ENCODE peak calls at places on chromosomes 3 and 15, in four cellular contexts. One of them, this sample, is unnamed.

GRCh38 chr3:114714237-114714636 is 420.4 kb downstream of the TIGIT start:
- DNase-seq in hippocampal formation: no peak
- DNase-seq in RCC 7860: no peak
- DNase-seq in skeletal muscle cell: no peak
- DNase-seq in this sample: no peak

GRCh38 chr15:42731461-42731860 is 5.5 kb downstream of the CDAN1 start:
- DNase-seq in skeletal muscle cell: no peak
- DNase-seq in hippocampal formation: no peak
- DNase-seq in RCC 7860: no peak
- DNase-seq in this sample: no peak

GRCh38 chr3:46875560-46875959 is 2.0 kb upstream of the PTH1R start:
- DNase-seq in skeletal muscle cell: no peak
- DNase-seq in hippocampal formation: no peak
- DNase-seq in RCC 7860: no peak
- DNase-seq in this sample: no peak

GRCh38 chr15:89143503-89144162 is 55.4 kb downstream of the ABHD2 start:
- DNase-seq in RCC 7860: no peak
- DNase-seq in hippocampal formation: no peak
- DNase-seq in skeletal muscle cell: peak; percentile 83
- DNase-seq in this sample: no peak

GRCh38 chr15:83379574-83379973 is 67.6 kb upstream of the SH3GL3 start:
- DNase-seq in hippocampal formation: no peak
- DNase-seq in RCC 7860: peak; percentile 90
- DNase-seq in skeletal muscle cell: no peak
- DNase-seq in this sample: no peak

GRCh38 chr15:68768321-68768720 is 52.4 kb downstream of the ANP32A start:
- DNase-seq in skeletal muscle cell: no peak
- DNase-seq in RCC 7860: no peak
- DNase-seq in hippocampal formation: no peak
- DNase-seq in this sample: no peak

GRCh38 chr3:126418256-126418530 is 23.5 kb downstream of the CFAP100 start:
- DNase-seq in skeletal muscle cell: no peak
- DNase-seq in hippocampal formation: no peak
- DNase-seq in RCC 7860: no peak
- DNase-seq in this sample: no peak

GRCh38 chr3:181623924-181624694 is 87.6 kb upstream of the SOX2 start:
- DNase-seq in skeletal muscle cell: no peak
- DNase-seq in hippocampal formation: no peak
- DNase-seq in RCC 7860: peak; percentile 57
- DNase-seq in this sample: no peak

GRCh38 chr3:185708392-185708791 is 116.5 kb downstream of the IGF2BP2 start:
- DNase-seq in skeletal muscle cell: no peak
- DNase-seq in RCC 7860: no peak
- DNase-seq in hippocampal formation: no peak
- DNase-seq in this sample: no peak

GRCh38 chr3:66555214-66555844 is 54.5 kb upstream of the LRIG1 start:
- DNase-seq in skeletal muscle cell: no peak
- DNase-seq in RCC 7860: no peak
- DNase-seq in hippocampal formation: no peak
- DNase-seq in this sample: no peak

GRCh38 chr3:184300377-184300717 is 1.3 kb downstream of the PSMD2 start:
- DNase-seq in RCC 7860: peak; percentile 71
- DNase-seq in hippocampal formation: no peak
- DNase-seq in skeletal muscle cell: no peak
- DNase-seq in this sample: no peak

GRCh38 chr3:160986060-160986459 is 119.1 kb downstream of the B3GALNT1 start:
- DNase-seq in RCC 7860: no peak
- DNase-seq in hippocampal formation: no peak
- DNase-seq in skeletal muscle cell: no peak
- DNase-seq in this sample: no peak

GRCh38 chr3:8762607-8763377 is 6.6 kb downstream of the OXTR start:
- DNase-seq in RCC 7860: no peak
- DNase-seq in skeletal muscle cell: no peak
- DNase-seq in hippocampal formation: no peak
- DNase-seq in this sample: no peak

GRCh38 chr3:150144309-150144708 is 173.6 kb upstream of the PFN2 start:
- DNase-seq in hippocampal formation: no peak
- DNase-seq in RCC 7860: no peak
- DNase-seq in skeletal muscle cell: no peak
- DNase-seq in this sample: no peak

GRCh38 chr3:57068437-57069089 is 8.1 kb downstream of the SPATA12 start:
- DNase-seq in hippocampal formation: no peak
- DNase-seq in RCC 7860: peak; percentile 91
- DNase-seq in skeletal muscle cell: peak; percentile 96
- DNase-seq in this sample: no peak

GRCh38 chr3:45333549-45333948 is 54.8 kb upstream of the LARS2 start:
- DNase-seq in RCC 7860: no peak
- DNase-seq in skeletal muscle cell: no peak
- DNase-seq in hippocampal formation: no peak
- DNase-seq in this sample: no peak

GRCh38 chr3:47996440-47996839 is 19.8 kb downstream of the MAP4 start:
- DNase-seq in skeletal muscle cell: no peak
- DNase-seq in hippocampal formation: no peak
- DNase-seq in RCC 7860: no peak
- DNase-seq in this sample: no peak

This sample was measured in T47D.